ENCODE peak calls at places on chromosomes 5 and 9, in seven cellular contexts. U, V, L, O, W, N and D are unnamed samples.

GRCh38 chr9:107683566-107683965 is 194.0 kb upstream of the KLF4 start:
- DNase-seq in L (no peak), N (no peak), U (no peak), O (no peak), W (no peak), V (no peak), D (no peak)

GRCh38 chr5:59317023-59317771 is 576.3 kb downstream of the PDE4D start:
- DNase-seq in O (no peak), N (no peak), L (peak), V (peak), W (no peak), U (no peak), D (peak)

GRCh38 chr9:91604451-91604850 is 180.8 kb upstream of the NFIL3 start:
- DNase-seq in L (no peak), U (no peak), N (no peak), V (no peak), W (no peak), O (no peak), D (no peak)

GRCh38 chr5:10648806-10649517 is 85.1 kb downstream of the ANKRD33B start:
- DNase-seq in U (no peak), N (no peak), W (no peak), O (peak), V (no peak), L (no peak), D (no peak)

GRCh38 chr5:61332891-61333350 is 863 bp downstream of the ZSWIM6 start:
- DNase-seq in W (no peak), O (peak), U (peak), N (no peak), L (peak), V (peak), D (peak)

GRCh38 chr5:171647900-171648253 is 137.7 kb upstream of the SMIM23 start:
- DNase-seq in W (no peak), L (no peak), U (no peak), O (no peak), V (peak), N (no peak), D (no peak)

GRCh38 chr9:116589392-116590354 is 97.4 kb upstream of the TRIM32 start:
- DNase-seq in N (peak), U (no peak), W (peak), O (peak), V (peak), L (peak), D (peak)

GRCh38 chr9:72363908-72364678 is 915 bp downstream of the ZFAND5 start:
- DNase-seq in N (no peak), O (peak), L (peak), U (peak), V (peak), W (no peak), D (peak)

GRCh38 chr5:137718611-137719010 is 17.3 kb downstream of the KLHL3 start:
- DNase-seq in W (no peak), N (no peak), U (no peak), O (no peak), L (no peak), V (no peak), D (no peak)

GRCh38 chr9:14433293-14433818 is 119.4 kb upstream of the NFIB start:
- DNase-seq in W (no peak), O (no peak), U (no peak), V (no peak), L (peak), N (no peak), D (no peak)

GRCh38 chr9:127767909-127768331 is 10.5 kb downstream of the SH2D3C start:
- DNase-seq in W (no peak), O (no peak), V (peak), N (no peak), U (no peak), L (peak), D (peak)

GRCh38 chr5:137191179-137191578 is 307.9 kb downstream of the SPOCK1 start:
- DNase-seq in O (no peak), V (no peak), W (no peak), U (no peak), N (no peak), L (no peak), D (no peak)

GRCh38 chr9:19642256-19642655 is 146.6 kb downstream of the SLC24A2 start:
- DNase-seq in U (no peak), O (no peak), L (no peak), V (no peak), N (no peak), W (no peak), D (no peak)

GRCh38 chr5:160042674-160043073 is 33.7 kb downstream of the TTC1 start:
- DNase-seq in N (no peak), L (no peak), O (no peak), V (no peak), W (no peak), U (no peak), D (no peak)

GRCh38 chr9:123127512-123128075 is 94.1 kb downstream of the GPR21 start:
- DNase-seq in N (no peak), O (no peak), U (no peak), W (no peak), L (no peak), V (no peak), D (no peak)

GRCh38 chr5:172641359-172642045 is 439 bp downstream of the NEURL1B start:
- DNase-seq in W (no peak), O (no peak), L (peak), U (peak), V (no peak), N (no peak), D (no peak)

GRCh38 chr5:96614110-96614691 is 48.0 kb upstream of the CAST start:
- DNase-seq in L (peak), V (peak), N (peak), U (peak), W (peak), O (peak), D (peak)

GRCh38 chr5:172713113-172713808 is 57.7 kb downstream of the DUSP1 start:
- DNase-seq in L (peak), W (no peak), V (no peak), U (peak), N (no peak), O (no peak), D (no peak)

GRCh38 chr5:160672521-160672920 is 179.5 kb downstream of the ATP10B start:
- DNase-seq in W (no peak), N (no peak), O (no peak), V (no peak), L (no peak), U (no peak), D (no peak)

GRCh38 chr5:107217721-107218130 is 453.0 kb downstream of the EFNA5 start:
- DNase-seq in W (no peak), V (no peak), N (peak), L (no peak), O (no peak), U (no peak), D (no peak)

GRCh38 chr5:38551020-38552017 is 5.1 kb downstream of the LIFR start:
- DNase-seq in W (no peak), V (peak), O (no peak), U (no peak), L (peak), N (peak), D (peak)

GRCh38 chr5:7897014-7897600 is 28.2 kb downstream of the MTRR start:
- DNase-seq in O (peak), U (no peak), W (peak), N (peak), V (peak), L (peak), D (peak)

GRCh38 chr9:89664896-89665329 is 60.1 kb downstream of the GADD45G start:
- DNase-seq in U (no peak), L (no peak), O (peak), V (no peak), W (no peak), N (peak), D (peak)

DNA sequence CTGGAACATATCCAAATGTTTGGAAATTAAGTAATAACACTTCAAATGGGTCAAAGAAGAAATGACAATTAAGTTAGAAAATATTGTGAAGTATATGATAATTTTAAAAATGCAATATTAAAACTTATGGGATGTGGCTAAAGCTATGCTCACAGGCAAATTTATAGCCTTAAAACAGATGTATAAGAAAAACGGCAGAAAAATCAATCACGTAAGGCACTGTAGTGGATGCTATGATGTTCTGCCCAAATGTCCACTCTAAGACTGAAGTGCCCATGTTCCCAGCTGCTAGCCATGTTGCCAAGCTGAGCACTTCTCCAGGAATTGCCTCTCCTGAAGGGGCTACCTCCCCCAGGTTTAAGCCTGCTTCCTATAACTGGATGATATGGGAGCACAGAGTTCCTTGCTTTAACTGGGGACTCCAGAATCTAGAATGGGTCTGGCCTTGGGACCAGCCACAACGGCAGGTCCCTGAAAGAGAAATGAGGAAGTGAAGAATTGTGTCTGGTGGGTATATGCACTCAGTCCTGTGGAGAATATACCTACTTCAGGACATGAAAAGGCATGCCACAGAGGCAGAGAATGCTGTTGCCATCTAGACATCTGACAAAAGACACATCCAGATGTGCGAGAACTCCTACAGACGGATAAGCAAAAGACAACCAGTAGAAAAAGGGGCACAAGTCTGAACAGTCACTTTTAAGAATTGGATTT is 78.2 kb upstream of the RXRA start:
- DNase-seq in W (no peak), O (no peak), U (no peak), N (no peak), V (no peak), L (no peak), D (no peak)
- H3K4ac ChIP-seq in W (no peak), O (no peak), U (no peak), N (no peak), V (no peak), L (no peak), D (no peak)

DNA sequence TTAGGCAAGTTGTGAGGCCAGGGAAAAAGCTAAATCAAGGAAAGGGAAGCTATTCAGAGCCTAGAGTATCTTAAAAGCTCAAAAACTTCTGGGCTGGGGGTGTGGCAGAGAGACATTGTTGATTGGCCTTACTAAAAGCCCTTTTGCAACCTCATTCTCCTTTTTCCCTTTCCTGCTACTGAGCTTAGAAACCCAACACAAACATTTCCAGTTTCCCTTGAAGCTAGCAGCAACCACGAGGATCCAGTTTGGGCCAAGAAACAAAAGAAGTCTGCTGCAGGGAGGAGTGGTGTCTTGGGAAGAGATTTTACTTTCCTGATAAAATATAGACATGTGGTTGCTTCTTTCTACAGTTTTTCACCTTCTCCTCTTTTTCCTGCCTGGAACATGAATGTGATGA is 135.5 kb upstream of the KLF9 start:
- DNase-seq in O (no peak), U (no peak), W (no peak), L (no peak), V (no peak), N (no peak), D (no peak)
- H3K4ac ChIP-seq in O (no peak), U (no peak), W (no peak), L (no peak), V (no peak), N (no peak), D (no peak)

GRCh38 chr9:108859459-108860114 is 2.5 kb upstream of the ACTL7A start:
- DNase-seq in V (no peak), W (no peak), L (no peak), N (no peak), O (no peak), U (no peak), D (no peak)
- H3K4ac ChIP-seq in V (no peak), W (no peak), L (no peak), N (no peak), O (no peak), U (no peak), D (no peak)

DNA sequence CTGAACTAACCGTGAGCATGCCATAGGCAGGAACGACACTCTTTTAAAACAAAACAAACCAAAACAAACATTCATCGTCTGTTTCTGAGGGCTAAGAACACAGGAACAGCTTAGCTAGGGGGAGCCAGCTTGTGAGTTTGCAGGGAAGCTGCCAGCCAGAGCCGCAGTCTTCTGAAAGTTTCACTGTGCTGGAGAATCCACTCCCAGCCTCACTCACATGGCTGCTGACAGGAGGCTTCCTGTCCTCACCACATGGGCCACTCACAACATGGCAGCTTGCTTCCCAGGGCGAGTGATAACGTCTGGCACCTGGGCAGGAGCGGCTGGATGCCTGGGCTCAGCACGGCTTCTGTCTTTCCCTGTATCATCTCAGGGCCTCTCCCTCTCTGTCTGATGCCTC is 275.2 kb downstream of the MSX2 start:
- DNase-seq in L (no peak), N (no peak), V (no peak), O (no peak), U (no peak), W (no peak), D (peak)
- H3K4ac ChIP-seq in L (no peak), N (no peak), V (no peak), O (no peak), U (no peak), W (no peak), D (no peak)

GRCh38 chr9:6680797-6681146 is 35.2 kb upstream of the GLDC start:
- DNase-seq in L (peak), O (no peak), U (no peak), V (peak), N (no peak), W (no peak), D (no peak)
- H3K4ac ChIP-seq in L (no peak), O (no peak), U (no peak), V (peak), N (peak), W (no peak), D (peak)

GRCh38 chr9:34374339-34374738 is 2.4 kb downstream of the MYORG start:
- DNase-seq in V (no peak), L (no peak), W (no peak), O (no peak), U (no peak), N (no peak), D (no peak)

GRCh38 chr9:34373749-34374148 is 2.9 kb downstream of the MYORG start:
- DNase-seq in L (no peak), U (no peak), N (no peak), W (no peak), O (no peak), V (no peak), D (no peak)

GRCh38 chr9:34375901-34376595 is 650 bp downstream of the MYORG start:
- DNase-seq in V (no peak), L (peak), W (no peak), N (peak), O (peak), U (peak), D (peak)

GRCh38 chr9:34376596-34377401 is at the start of gene MYORG:
- DNase-seq in W (peak), O (peak), U (peak), N (peak), V (peak), L (peak), D (peak)

DNA sequence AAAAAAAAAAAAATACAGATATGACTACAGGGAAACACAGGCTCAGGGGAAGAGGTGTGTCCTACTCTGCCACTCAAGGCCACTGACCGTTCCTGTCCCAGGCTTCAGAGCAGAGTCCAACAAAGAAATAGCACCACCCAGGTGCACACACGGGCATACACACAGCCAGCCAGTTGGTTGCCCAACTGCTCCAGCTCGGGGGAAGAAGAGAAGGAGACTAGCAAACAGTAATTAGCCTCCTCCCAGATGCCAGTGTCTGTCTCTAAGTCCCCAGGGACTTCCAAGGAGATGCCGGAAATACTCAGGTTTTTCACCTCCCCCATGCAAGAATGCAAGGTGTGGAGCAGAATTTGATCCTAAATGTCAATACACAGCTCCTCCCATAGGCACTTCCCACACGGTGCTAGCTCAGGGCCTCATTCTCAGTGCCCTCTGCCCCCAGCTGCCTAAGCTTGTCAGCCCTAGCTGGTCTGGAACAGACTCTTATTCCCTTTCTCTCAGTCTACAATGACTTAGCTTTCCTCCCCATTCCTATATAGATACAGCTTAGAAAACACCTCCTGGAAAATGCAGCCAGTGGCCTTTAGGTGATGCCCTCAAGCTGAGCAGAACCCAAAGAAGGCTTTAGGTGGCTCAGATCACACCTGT is 1.7 kb downstream of the MYORG start:
- DNase-seq in W (no peak), U (no peak), V (no peak), O (peak), L (no peak), N (peak), D (peak)
- H3K4ac ChIP-seq in W (no peak), U (no peak), V (no peak), O (no peak), L (no peak), N (no peak), D (no peak)

GRCh38 chr9:69153707-69154521 is 20.2 kb upstream of the TJP2 start:
- DNase-seq in V (no peak), N (peak), L (no peak), O (peak), W (no peak), U (no peak), D (no peak)
- H3K4ac ChIP-seq in V (no peak), N (peak), L (no peak), O (no peak), W (no peak), U (no peak), D (no peak)